ENCODE peak calls at places on chromosomes 16 and 17, in six cellular contexts. Q is tibial nerve, F is suprapubic skin, X is body of pancreas, V is testis, L is endothelial cell of umbilical vein. Z is an unnamed sample.

GRCh38 chr16:10514369-10515055 is 65.9 kb downstream of the EMP2 start:
- DNase-seq in X (peak; percentile 74), F (no peak), V (peak; percentile 67), Q (no peak), L (peak; percentile 55), Z (peak; percentile 73)

GRCh38 chr16:86120982-86121242 is 221.9 kb downstream of the IRF8 start:
- DNase-seq in L (no peak), F (peak; percentile 18), Q (no peak), X (no peak), V (no peak), Z (no peak)

GRCh38 chr17:77285594-77286390 is 145.0 kb downstream of the SEC14L1 start:
- DNase-seq in Q (no peak), F (peak; percentile 82), L (no peak), X (no peak), V (no peak), Z (peak; percentile 92)

GRCh38 chr17:1915889-1916288 is 86.1 kb downstream of the RPA1 start:
- DNase-seq in V (no peak), X (no peak), L (no peak), F (no peak), Q (no peak), Z (no peak)

GRCh38 chr16:28187595-28188004 is 24.2 kb downstream of the XPO6 start:
- DNase-seq in X (no peak), Q (no peak), F (no peak), L (no peak), V (no peak), Z (no peak)

GRCh38 chr16:14286381-14287230 is 215.5 kb downstream of the MRTFB start:
- DNase-seq in V (peak; percentile 46), F (peak; percentile 58), Q (no peak), L (peak; percentile 46), X (no peak), Z (no peak)

GRCh38 chr17:36064142-36064541 is at the start of gene CCL18:
- DNase-seq in L (no peak), V (no peak), X (no peak), Q (no peak), F (no peak), Z (no peak)

GRCh38 chr16:77711775-77712174 is 10.5 kb upstream of the NUDT7 start:
- DNase-seq in L (no peak), Q (no peak), X (no peak), V (no peak), F (no peak), Z (peak; percentile 76)

GRCh38 chr17:78995022-78995760 is 14.4 kb downstream of the CANT1 start:
- DNase-seq in Q (no peak), V (peak; percentile 14), L (no peak), F (peak; percentile 62), X (no peak), Z (peak; percentile 48)

GRCh38 chr17:82930924-82931695 is 91.3 kb upstream of the ZNF750 start:
- DNase-seq in Q (no peak), V (no peak), X (peak; percentile 9), L (no peak), F (no peak), Z (peak; percentile 15)

GRCh38 chr16:15592324-15592723 is 50.6 kb downstream of the MARF1 start:
- DNase-seq in V (no peak), X (no peak), L (no peak), F (no peak), Q (no peak), Z (no peak)

GRCh38 chr16:57600048-57600835 is 28.2 kb upstream of the ADGRG1 start:
- DNase-seq in V (peak; percentile 71), Q (no peak), L (peak; percentile 45), X (peak; percentile 85), F (no peak), Z (peak; percentile 61)
- H3K27ac ChIP-seq in V (no peak overlapping the region), Q (no peak overlapping the region), L (no peak overlapping the region), X (no peak overlapping the region), F (no peak overlapping the region), Z (no peak overlapping the region)

DNA sequence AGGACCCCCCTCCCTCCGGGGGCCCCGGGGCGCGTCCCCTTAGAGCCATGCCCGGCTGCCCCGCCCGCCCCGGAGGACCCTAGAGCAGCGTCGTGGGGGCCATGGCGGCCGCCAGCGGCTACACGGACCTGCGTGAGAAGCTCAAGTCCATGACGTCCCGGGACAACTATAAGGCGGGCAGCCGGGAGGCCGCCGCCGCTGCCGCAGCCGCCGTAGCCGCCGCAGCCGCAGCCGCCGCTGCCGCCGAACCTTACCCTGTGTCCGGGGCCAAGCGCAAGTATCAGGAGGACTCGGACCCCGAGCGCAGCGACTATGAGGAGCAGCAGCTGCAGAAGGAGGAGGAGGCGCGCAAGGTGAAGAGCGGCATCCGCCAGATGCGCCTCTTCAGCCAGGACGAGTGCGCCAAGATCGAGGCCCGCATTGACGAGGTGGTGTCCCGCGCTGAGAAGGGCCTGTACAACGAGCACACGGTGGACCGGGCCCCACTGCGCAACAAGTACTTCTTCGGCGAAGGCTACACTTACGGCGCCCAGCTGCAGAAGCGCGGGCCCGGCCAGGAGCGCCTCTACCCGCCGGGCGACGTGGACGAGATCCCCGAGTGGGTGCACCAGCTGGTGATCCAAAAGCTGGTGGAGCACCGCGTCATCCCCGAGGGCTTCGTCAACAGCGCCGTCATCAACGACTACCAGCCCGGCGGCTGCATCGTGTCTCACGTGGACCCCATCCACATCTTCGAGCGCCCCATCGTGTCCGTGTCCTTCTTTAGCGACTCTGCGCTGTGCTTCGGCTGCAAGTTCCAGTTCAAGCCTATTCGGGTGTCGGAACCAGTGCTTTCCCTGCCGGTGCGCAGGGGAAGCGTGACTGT is 747 bp downstream of the ALKBH5 start:
- DNase-seq in L (peak; percentile 46), F (peak; percentile 80), X (peak; percentile 55), Q (peak; percentile 19), V (peak; percentile 54), Z (peak; percentile 61)
- TF ChIP-seq POLR2A in L (no peak), F (no peak), X (peak; percentile 38), Q (no peak), V (no peak), Z (no peak)

DNA sequence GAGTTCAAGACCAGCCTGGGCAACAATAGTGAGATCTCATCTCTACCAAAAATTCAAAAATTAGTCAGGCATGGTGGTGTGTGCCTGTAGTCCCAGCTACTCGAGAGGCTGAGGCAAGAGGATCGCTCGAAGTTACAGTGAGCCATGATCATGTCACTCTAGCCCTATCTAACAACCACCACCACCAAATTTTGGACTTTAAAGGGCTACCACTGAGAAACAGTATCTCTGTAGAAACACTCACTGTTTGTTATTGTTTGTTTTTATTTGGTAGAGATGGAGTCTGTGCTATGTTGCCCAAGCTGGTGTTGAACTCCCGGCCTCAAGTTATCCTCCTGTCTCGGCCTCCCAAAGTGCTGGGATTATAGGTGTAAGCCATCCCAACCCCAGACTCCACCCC is 1.3 kb upstream of the UBALD2 start:
- DNase-seq in L (no peak), F (no peak), Q (no peak), X (no peak), V (no peak), Z (no peak)
- H3K4me3 ChIP-seq in L (no peak overlapping the region), F (no peak overlapping the region), Q (no peak overlapping the region), X (no peak overlapping the region), V (no peak overlapping the region), Z (no peak overlapping the region)

GRCh38 chr16:79864032-79864780 is 263.7 kb upstream of the MAF start:
- DNase-seq in X (no peak), L (no peak), F (no peak), Q (no peak), V (no peak), Z (no peak)

GRCh38 chr16:79863128-79864031 is 262.8 kb upstream of the MAF start:
- DNase-seq in L (no peak), X (no peak), V (no peak), F (no peak), Q (no peak), Z (no peak)

GRCh38 chr16:79862601-79863000 is 262.1 kb upstream of the MAF start:
- DNase-seq in F (no peak), V (no peak), L (no peak), X (no peak), Q (no peak), Z (no peak)

GRCh38 chr16:79865918-79866317 is 265.4 kb upstream of the MAF start:
- DNase-seq in V (no peak), Q (no peak), F (no peak), L (no peak), X (no peak), Z (no peak)

DNA sequence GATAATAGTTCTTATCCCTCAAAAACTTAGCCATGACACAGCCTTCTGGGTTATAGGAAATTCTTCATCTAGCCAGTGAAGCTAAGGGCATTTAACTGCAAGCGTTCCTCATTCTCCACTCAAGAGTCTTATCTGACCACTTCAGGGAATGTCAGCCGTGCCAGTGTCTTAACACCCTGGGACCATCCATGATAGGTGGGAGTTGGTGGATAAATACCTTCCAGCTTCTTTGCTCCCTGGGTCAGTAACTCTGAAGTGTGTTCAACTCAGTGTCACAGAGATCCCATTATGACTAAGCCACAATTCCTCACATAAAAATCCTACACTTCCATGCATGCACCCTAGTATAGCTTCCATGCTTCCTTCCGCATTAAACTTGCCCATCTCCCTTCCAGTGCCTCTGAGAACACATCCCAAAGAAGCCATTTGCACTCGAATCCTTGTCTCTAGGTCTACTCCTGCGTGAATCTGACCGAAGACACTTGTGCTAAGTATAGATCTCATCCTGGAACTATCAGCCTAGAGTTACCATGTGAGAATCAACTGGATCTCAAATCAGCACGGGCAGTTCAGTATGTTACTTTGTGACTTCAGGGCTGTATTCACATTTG is 264.3 kb upstream of the MAF start:
- DNase-seq in V (no peak), X (no peak), Q (no peak), F (no peak), L (no peak), Z (no peak)
- H3K27ac ChIP-seq in V (no peak overlapping the region), X (no peak overlapping the region), Q (no peak overlapping the region), F (no peak overlapping the region), L (no peak overlapping the region), Z (no peak overlapping the region)

DNA sequence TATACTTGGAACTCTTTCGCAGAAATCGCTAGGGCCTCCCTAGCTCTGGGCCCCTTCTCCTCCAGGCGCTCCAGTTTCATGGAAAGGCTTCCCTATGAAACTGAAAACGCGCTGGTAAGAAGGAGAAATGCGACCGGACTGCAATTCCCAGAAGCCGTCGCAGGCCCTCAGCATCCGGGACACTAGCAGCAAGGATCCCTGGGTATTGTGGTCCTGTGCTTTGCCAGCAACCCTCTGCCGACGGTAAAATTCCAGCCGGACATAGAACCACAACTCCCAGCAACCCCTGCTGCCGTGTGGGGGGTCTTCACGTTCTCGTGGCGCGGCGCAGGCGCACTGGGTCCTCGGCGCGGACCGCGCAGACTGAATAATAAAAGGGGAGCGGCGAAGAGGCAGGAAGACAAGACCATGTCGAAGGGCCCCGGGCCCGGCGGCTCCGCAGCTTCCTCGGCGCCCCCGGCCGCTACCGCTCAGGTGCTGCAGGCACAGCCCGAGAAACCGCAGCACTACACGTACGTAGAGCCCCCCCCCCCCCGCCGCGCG is at the start of gene UNK:
- DNase-seq in F (peak; percentile 98), Q (peak; percentile 92), L (peak; percentile 99), X (peak; percentile 97), V (peak; percentile 98), Z (peak; percentile 96)
- TF ChIP-seq POLR2A in F (no peak), Q (peak; percentile 79), L (peak; percentile 9), X (peak; percentile 83), V (peak; percentile 68), Z (peak; percentile 80)

GRCh38 chr17:50425001-50425681 is 877 bp upstream of the ACSF2 start:
- DNase-seq in X (no peak), F (no peak), Q (no peak), V (no peak), L (no peak), Z (peak; percentile 27)
- H3K4me3 ChIP-seq in X (no peak overlapping the region), F (peak overlapping the region; percentile 67), Q (peak overlapping the region; percentile 66), V (peak overlapping the region; percentile 72), L (peak overlapping the region; percentile 43), Z (peak overlapping the region; percentile 78)